ENCODE peak calls at places on chromosomes 12 and 14, in nine cellular contexts. V, X, Q, L, T, K, F, N and E are unnamed samples.

GRCh38 chr14:31752867-31753661 is 191.9 kb downstream of the NUBPL start:
- DNase-seq in Q (no peak), X (no peak), V (no peak), F (no peak), N (no peak), K (no peak), L (no peak), T (no peak), E (no peak)

GRCh38 chr14:76203086-76204001 is 51.6 kb downstream of the GPATCH2L start:
- DNase-seq in K (no peak), F (no peak), L (peak; percentile 36), N (no peak), T (peak; percentile 37), X (no peak), V (no peak), Q (no peak), E (peak; percentile 18)

GRCh38 chr12:112331891-112332290 is 50.3 kb downstream of the HECTD4 start:
- DNase-seq in T (no peak), N (no peak), Q (no peak), L (no peak), X (no peak), V (no peak), K (no peak), F (no peak), E (no peak)

GRCh38 chr14:73463411-73463810 is 5.1 kb upstream of the NUMB start:
- DNase-seq in F (no peak), L (peak; percentile 79), V (peak; percentile 64), N (peak; percentile 26), T (no peak), X (no peak), K (peak; percentile 33), Q (peak; percentile 73), E (peak; percentile 87)

GRCh38 chr12:131612092-131612755 is 98.7 kb upstream of the SFSWAP start:
- DNase-seq in Q (no peak), V (no peak), X (no peak), N (no peak), L (no peak), F (no peak), T (no peak), K (no peak), E (no peak)

GRCh38 chr14:64191756-64192155 is 102.4 kb downstream of the ESR2 start:
- DNase-seq in K (no peak), L (no peak), T (no peak), F (no peak), V (no peak), N (no peak), X (no peak), Q (no peak), E (no peak)

GRCh38 chr12:108838194-108839010 is 19.0 kb downstream of the SSH1 start:
- DNase-seq in K (peak; percentile 72), T (peak; percentile 67), F (peak; percentile 97), X (no peak), L (peak; percentile 97), Q (peak; percentile 88), N (peak; percentile 78), V (peak; percentile 68), E (peak; percentile 95)

GRCh38 chr12:48017921-48018617 is 13.8 kb upstream of the COL2A1 start:
- DNase-seq in T (no peak), K (no peak), F (no peak), N (no peak), Q (no peak), V (no peak), X (no peak), L (no peak), E (no peak)

GRCh38 chr14:101075801-101076413 is 172.4 kb upstream of the RTL1 start:
- DNase-seq in V (peak; percentile 29), F (no peak), L (peak; percentile 17), X (no peak), N (no peak), T (no peak), K (peak; percentile 7), Q (peak; percentile 31), E (no peak)

GRCh38 chr12:120997448-120997847 is 18.8 kb downstream of the C12orf43 start:
- DNase-seq in X (no peak), V (no peak), L (no peak), K (no peak), N (no peak), Q (no peak), T (no peak), F (no peak), E (no peak)

GRCh38 chr12:124551268-124552144 is 15.9 kb downstream of the NCOR2 start:
- DNase-seq in K (peak; percentile 48), V (no peak), T (peak; percentile 47), X (no peak), N (peak; percentile 42), L (peak; percentile 86), Q (peak; percentile 79), F (no peak), E (no peak)

GRCh38 chr14:100281286-100282082 is 24.8 kb downstream of the SLC25A29 start:
- DNase-seq in N (no peak), X (no peak), V (no peak), Q (no peak), F (no peak), K (peak; percentile 17), T (no peak), L (peak; percentile 74), E (no peak)

GRCh38 chr12:100716949-100717732 is 77.4 kb upstream of the ANO4 start:
- DNase-seq in T (no peak), F (no peak), X (no peak), K (no peak), N (no peak), L (no peak), V (no peak), Q (no peak), E (no peak)

GRCh38 chr14:87113286-87113685 is 879.7 kb downstream of the GALC start:
- DNase-seq in K (no peak), V (no peak), F (no peak), T (no peak), N (no peak), L (no peak), Q (no peak), X (no peak), E (no peak)
- TF ChIP-seq POLR2A in K (no peak), V (no peak), F (no peak), T (no peak), N (no peak), L (no peak), Q (no peak), X (no peak), E (no peak)

DNA sequence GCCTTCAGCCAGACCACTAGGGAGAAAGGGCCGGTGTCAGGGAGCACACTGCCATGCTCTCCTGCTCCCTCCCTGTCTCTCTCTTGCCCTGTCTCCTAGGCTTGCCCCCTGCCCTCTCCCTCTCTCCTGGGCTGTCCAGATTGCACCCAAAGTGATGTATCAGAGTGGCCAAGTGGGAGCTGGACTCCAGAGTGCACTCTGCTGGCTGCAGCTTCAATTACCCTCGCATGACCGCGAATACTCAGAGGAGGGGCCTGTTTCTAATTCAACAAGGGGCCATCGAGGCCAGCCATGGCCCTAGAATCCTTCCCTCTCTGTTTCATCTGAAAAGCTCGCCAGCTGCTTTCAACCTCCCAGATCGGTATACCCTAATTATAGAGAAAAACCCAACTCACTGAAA is 206.4 kb upstream of the FKBP4 start:
- DNase-seq in Q (no peak), K (no peak), T (no peak), F (no peak), X (no peak), L (no peak), V (no peak), N (no peak), E (no peak)
- TF ChIP-seq CTCF in Q (no peak), K (no peak), T (no peak), F (no peak), X (no peak), L (no peak), V (no peak), N (no peak), E (no peak)

GRCh38 chr12:9404469-9405260 is 196.5 kb upstream of the PZP start:
- DNase-seq in K (no peak), T (no peak), Q (no peak), L (no peak), X (no peak), V (no peak), N (no peak), F (no peak), E (no peak)

GRCh38 chr12:9406564-9407424 is 198.6 kb upstream of the PZP start:
- DNase-seq in N (no peak), X (no peak), V (no peak), F (no peak), T (no peak), Q (no peak), K (no peak), L (no peak), E (no peak)

GRCh38 chr12:9404031-9404430 is 195.8 kb upstream of the PZP start:
- DNase-seq in F (no peak), N (no peak), X (no peak), K (no peak), Q (no peak), V (no peak), L (no peak), T (no peak), E (no peak)

DNA sequence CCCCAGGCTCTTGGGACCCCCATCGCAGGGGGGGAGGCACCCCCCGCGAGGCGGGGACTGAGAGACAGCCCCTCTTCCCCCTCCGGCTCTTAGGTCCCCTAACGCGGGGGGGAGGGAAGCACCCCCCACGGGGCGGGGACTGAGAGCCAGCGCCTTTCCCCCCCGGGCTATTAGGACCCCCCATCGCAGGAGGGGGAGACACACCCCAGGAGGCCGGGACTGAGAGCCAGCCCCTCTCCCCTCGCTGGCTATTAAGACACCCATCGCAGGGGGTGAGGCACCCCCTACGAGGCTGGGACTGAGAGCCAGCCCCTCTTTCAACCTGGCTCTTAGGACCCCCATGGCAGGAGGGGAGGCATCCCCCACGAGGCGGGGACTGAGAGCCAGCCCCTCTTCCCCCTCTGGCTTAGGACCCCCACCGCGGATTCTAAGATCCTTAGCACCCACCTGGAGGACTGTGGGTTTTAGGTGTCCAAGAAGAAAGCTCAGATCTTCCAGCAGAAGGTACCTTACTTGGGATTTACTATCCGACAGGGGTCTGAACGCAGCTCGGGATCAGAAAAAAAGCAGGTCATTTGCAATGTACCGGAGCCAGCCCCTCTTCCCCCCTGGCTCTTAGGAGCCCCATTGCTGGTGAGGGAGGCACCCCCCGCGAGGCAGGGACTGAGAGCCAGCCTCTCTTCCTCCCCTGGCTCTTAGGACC is 197.8 kb upstream of the PZP start:
- DNase-seq in X (no peak), T (no peak), L (no peak), N (no peak), F (no peak), K (no peak), Q (no peak), V (no peak), E (no peak)
- H3K4me3 ChIP-seq in X (peak overlapping the region; percentile 40), T (no peak overlapping the region), L (no peak overlapping the region), N (no peak overlapping the region), F (no peak overlapping the region), K (no peak overlapping the region), Q (peak overlapping the region; percentile 39), V (no peak overlapping the region), E (no peak overlapping the region)

DNA sequence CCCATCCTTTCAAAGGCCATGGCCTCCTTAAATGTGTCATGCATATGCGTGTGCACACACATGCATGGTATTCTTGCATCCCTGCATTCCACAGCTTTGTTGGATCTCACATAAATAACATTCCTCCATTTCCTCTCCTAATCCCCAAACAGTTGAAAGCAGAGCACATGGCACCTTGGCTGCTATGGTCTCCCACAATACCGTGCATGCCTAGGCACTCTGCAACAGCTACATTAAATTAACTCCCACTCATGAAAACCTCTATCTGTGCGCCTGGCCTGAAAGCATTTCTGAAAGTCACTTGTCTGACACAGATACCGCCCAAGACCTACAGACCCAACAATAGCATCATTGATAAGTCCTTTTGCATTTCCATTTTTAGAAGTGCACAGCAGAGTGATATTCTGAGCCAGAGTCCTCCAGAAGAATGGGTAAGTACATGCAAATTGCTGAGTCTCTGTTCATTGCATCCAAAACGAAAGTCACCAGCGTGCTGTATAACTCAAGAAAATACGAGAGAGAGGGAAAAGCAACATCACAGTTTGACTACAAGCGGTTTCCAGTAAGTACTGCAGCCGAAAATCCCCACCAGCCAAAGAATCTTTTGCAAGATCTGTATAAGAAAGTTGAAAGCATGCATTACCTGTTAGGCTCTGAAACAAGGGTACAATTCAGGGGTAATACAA is 436 bp downstream of the ASB2 start:
- DNase-seq in Q (no peak), V (no peak), N (no peak), X (no peak), K (no peak), F (no peak), T (no peak), L (no peak), E (no peak)
- TF ChIP-seq POLR2A in Q (no peak), V (no peak), N (no peak), X (no peak), K (no peak), F (no peak), T (no peak), L (no peak), E (no peak)